ENCODE peak calls at places on chromosomes 11 and 22, in five cellular contexts. O is HepG2, A is IMR-90, N is adrenal gland, K is heart left ventricle. L is an unnamed sample. For H3K27me3, the result is how much of the 10 kb centered on the place peaks cover.

GRCh38 chr11:70951139-70951804 is 301.1 kb downstream of the SHANK2 start:
- DNase-seq in A (no peak), K (no peak), O (no peak), N (no peak), L (no peak)

GRCh38 chr22:38431266-38432010 is 23.6 kb downstream of the KCNJ4 start:
- DNase-seq in K (no peak), N (peak), O (peak), A (no peak), L (no peak)

GRCh38 chr11:10302294-10302743 is 2.6 kb upstream of the ADM start:
- DNase-seq in A (no peak), O (no peak), K (no peak), N (no peak), L (no peak)

GRCh38 chr11:70703141-70704052 is 305.1 kb downstream of the CTTN start:
- DNase-seq in N (no peak), K (no peak), A (no peak), O (peak), L (no peak)

GRCh38 chr11:26473216-26474194 is 98.6 kb downstream of the MUC15 start:
- DNase-seq in N (no peak), K (no peak), A (no peak), O (no peak), L (no peak)

GRCh38 chr11:36463781-36464180 is 46.3 kb downstream of the TRAF6 start:
- DNase-seq in A (peak), K (no peak), O (no peak), N (no peak), L (no peak)

GRCh38 chr22:39351689-39352214 is 2.0 kb downstream of the SYNGR1 start:
- DNase-seq in N (no peak), K (no peak), A (peak), O (no peak), L (peak)

GRCh38 chr11:65055538-65055937 is 2.8 kb downstream of the NAALADL1 start:
- DNase-seq in K (no peak), A (no peak), O (no peak), N (no peak), L (no peak)

GRCh38 chr11:30349885-30350284 is 27.0 kb downstream of the ARL14EP start:
- DNase-seq in A (no peak), O (no peak), N (no peak), K (no peak), L (no peak)

GRCh38 chr11:74581954-74582547 is 10.3 kb upstream of the POLD3 start:
- DNase-seq in O (no peak), A (no peak), K (no peak), N (no peak), L (peak)

GRCh38 chr22:22129387-22129786 is 115.2 kb upstream of the VPREB1 start:
- DNase-seq in O (no peak), A (no peak), N (no peak), K (no peak), L (no peak)

GRCh38 chr22:47154621-47155081 is 392.2 kb downstream of the TBC1D22A start:
- DNase-seq in N (peak), O (no peak), A (peak), K (peak), L (no peak)

GRCh38 chr22:41752011-41752975 is 48.2 kb upstream of the CCDC134 start:
- DNase-seq in K (no peak), A (no peak), N (no peak), O (peak), L (no peak)

GRCh38 chr11:133918606-133919260 is 38.0 kb downstream of the IGSF9B start:
- DNase-seq in K (no peak), N (no peak), A (no peak), O (no peak), L (no peak)

GRCh38 chr11:873723-874122 is 31.1 kb downstream of the TSPAN4 start:
- DNase-seq in O (no peak), N (no peak), A (peak), K (no peak), L (no peak)

GRCh38 chr11:81869337-81870065 is 864.2 kb downstream of the FAM181B start:
- DNase-seq in O (no peak), A (no peak), K (no peak), N (no peak), L (no peak)

GRCh38 chr22:47071078-47071811 is 308.8 kb downstream of the TBC1D22A start:
- DNase-seq in O (no peak), N (no peak), K (no peak), A (no peak), L (no peak)

GRCh38 chr11:96096360-96096759 is 172.5 kb upstream of the MTMR2 start:
- DNase-seq in O (no peak), N (no peak), K (no peak), A (no peak), L (no peak)
- H3K27ac ChIP-seq in O (peak), N (no peak), K (no peak), A (no peak), L (no peak)

DNA sequence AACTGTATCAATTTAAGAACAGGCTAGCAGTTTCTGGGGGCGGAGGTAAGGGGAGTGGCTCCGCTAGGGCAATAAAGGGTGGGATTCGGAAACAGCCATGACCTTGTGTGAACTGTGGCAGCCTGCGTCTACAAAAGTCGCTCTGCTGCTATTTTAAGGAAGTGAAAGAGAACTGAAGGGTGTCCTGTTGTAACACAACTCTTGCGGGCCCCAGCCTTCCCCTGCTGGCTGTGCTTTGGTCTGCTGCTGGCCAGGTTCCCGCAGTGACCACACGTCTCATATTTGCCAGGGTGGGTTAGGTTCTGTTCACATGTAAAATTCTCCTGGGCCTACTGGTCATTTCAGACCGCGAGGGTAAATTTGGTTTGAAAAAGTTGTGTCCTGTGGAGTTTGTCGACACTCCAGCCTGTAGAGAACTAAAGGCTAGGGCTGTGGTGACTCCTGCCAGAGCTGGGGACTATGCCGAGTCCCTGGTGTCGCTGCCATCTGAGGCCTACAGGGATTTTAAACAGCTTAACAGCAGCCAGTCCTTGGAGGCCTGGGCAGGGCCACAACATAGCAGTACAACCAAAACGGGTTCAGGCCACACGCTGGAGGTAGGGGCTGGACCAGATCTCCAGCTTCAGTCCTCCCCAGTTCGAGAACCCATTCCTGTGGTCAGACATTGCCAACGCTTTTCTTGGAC is 1.1 kb upstream of the PPFIBP2 start:
- DNase-seq in N (peak), A (no peak), K (peak), O (peak), L (peak)
- TF ChIP-seq POLR2A in N (peak), A (no peak), K (no peak), O (no peak), L (no peak)

GRCh38 chr11:64036081-64037026 is 623 bp downstream of the FLRT1 start:
- DNase-seq in A (peak), K (peak), N (no peak), O (no peak), L (no peak)
- H3K27me3 ChIP-seq in A (under half), K (under half), N (under half), O (under half), L (under half)

DNA sequence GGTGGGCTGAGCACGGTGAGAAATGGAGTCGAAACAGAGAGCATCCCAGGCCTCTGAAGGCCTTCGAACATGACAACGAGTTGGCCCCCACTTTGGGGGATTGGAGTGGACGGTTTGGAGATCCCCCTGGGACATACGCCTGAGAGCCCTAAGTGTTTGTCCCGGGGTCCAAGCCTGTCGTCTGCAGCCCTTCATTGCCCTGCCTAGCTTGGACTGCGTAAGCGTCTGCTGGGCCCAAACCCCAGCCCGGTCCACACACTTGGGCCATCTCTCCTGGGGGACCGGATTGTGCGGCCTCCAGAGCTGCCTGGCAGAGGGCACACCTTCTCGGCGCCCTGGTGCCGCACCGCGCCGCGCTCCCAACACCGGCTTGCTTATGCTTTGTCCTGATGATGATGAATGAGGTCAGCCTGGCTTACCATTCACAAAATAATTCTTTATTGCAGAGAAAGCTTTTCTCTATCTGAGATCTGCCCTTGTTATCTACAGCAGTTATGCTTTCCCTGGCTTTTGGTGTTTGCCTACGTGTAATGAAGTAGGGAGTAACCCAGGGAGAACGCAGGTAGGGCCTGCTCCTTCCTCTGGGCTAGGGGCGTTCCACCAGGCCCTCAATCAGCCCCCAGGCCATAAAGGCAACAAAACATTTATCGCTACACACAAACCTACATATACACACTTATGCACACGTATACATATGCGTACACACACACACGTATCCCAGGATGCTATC is 85.9 kb upstream of the PPARA start:
- DNase-seq in A (no peak), K (peak), N (no peak), O (no peak), L (no peak)
- H3K27ac ChIP-seq in A (no peak), K (peak), N (no peak), O (no peak), L (peak)

DNA sequence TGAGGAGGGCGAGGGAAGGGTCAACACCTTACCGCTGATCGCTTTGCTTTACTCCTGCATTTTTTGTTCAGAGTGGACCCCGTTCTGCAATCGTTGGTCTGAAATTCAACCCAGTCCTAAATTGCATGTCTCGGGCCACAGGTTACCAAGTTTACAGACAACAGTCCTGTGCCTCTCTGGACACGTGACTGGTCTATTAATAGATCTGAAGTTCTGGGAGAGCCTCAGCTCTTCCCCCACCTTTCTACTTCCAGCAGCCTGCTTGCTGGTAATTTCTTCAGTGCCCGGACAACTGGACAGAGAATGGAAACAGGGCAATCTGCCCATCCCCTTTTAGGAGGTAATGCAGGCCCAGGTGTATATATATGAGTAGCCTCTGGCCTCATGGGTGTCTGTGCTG is 74.2 kb downstream of the STIM1 start:
- DNase-seq in O (no peak), A (no peak), K (peak), N (no peak), L (no peak)
- TF ChIP-seq POLR2A in O (no peak), A (no peak), K (no peak), N (no peak), L (no peak)

GRCh38 chr11:131884461-131885073 is 514.2 kb downstream of the NTM start:
- DNase-seq in A (no peak), O (no peak), N (no peak), K (no peak), L (no peak)
- H3K27me3 ChIP-seq in A (under half), O (under half), N (under half), K (under half), L (under half)

DNA sequence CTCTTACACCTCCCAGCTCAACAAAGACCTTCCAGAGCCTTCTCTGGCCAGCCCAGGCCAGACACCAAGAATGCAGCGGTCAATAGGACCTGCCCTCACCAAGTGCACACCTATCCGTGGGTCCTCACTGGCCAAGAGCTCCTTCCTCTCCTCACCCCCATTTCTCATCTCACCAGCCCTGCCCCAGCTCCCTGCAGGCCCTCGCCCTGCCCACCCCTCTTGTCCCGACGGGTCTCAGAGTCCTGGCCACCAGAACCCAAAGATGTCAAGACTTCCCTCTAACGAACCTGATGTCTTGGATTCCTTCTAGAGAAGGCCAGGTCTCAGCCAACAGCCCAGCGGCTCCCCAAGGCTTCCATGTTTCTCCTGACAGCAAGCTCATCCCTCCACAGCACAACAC is 43.6 kb downstream of the IGF2 start:
- DNase-seq in K (no peak), O (no peak), N (no peak), A (no peak), L (peak)
- H3K27ac ChIP-seq in K (no peak), O (no peak), N (no peak), A (peak), L (no peak)